ENCODE peak calls at places on chromosomes 12 and 14, in eight cellular contexts. Y is choroid plexus epithelial cell, B is lower leg skin, F is dorsolateral prefrontal cortex, D is Panc1, N is brain microvascular endothelial cell, E is astrocyte of the spinal cord, H is fibroblast of lung. C is an unnamed sample.
A peak's percentile ranks its signal among the peaks of the same experiment; 100 is the strongest.

GRCh38 chr12:76190249-76190648 is 105.8 kb upstream of the NAP1L1 start:
- DNase-seq in H (no peak), B (no peak), N (no peak), E (no peak), F (no peak), D (no peak), Y (no peak), C (no peak)

GRCh38 chr14:92259613-92260357 is 63.2 kb upstream of the SLC24A4 start:
- DNase-seq in E (no peak), N (no peak), F (no peak), D (no peak), H (no peak), B (no peak), Y (no peak), C (no peak)

GRCh38 chr14:101397206-101397605 is 164.1 kb upstream of the DIO3 start:
- DNase-seq in E (no peak), B (no peak), F (no peak), H (no peak), N (no peak), D (no peak), Y (no peak), C (no peak)

GRCh38 chr14:55446127-55446736 is 5.8 kb upstream of the TBPL2 start:
- DNase-seq in H (peak; percentile 81), D (no peak), Y (peak; percentile 89), E (peak; percentile 84), F (no peak), N (peak; percentile 76), B (no peak), C (peak; percentile 65)

GRCh38 chr14:66001356-66001755 is 484.8 kb upstream of the CCDC196 start:
- DNase-seq in E (no peak), H (no peak), F (no peak), D (no peak), N (no peak), Y (no peak), B (no peak), C (no peak)

GRCh38 chr14:90611501-90611900 is 204.7 kb downstream of the TTC7B start:
- DNase-seq in D (no peak), H (no peak), E (no peak), B (no peak), N (no peak), F (no peak), Y (no peak), C (no peak)

GRCh38 chr12:87929346-87929745 is 99.9 kb downstream of the C12orf50 start:
- DNase-seq in B (no peak), Y (no peak), D (no peak), N (no peak), E (no peak), H (no peak), F (no peak), C (no peak)

GRCh38 chr14:94174622-94175402 is 690 bp downstream of the PPP4R4 start:
- DNase-seq in B (peak; percentile 89), N (no peak), F (no peak), D (no peak), H (no peak), Y (no peak), E (no peak), C (peak; percentile 15)

GRCh38 chr12:117279606-117280005 is 81.8 kb downstream of the NOS1 start:
- DNase-seq in N (no peak), Y (no peak), E (no peak), B (no peak), H (no peak), D (no peak), F (no peak), C (no peak)

GRCh38 chr12:131008461-131009270 is 55.0 kb downstream of the ADGRD1 start:
- DNase-seq in D (no peak), Y (no peak), E (no peak), H (no peak), F (no peak), N (no peak), B (no peak), C (no peak)

GRCh38 chr12:39319180-39319579 is 123.7 kb downstream of the KIF21A start:
- DNase-seq in D (no peak), B (no peak), N (no peak), H (no peak), E (no peak), Y (no peak), F (no peak), C (no peak)

GRCh38 chr14:79703209-79703608 is 508.1 kb downstream of the DIO2 start:
- DNase-seq in E (no peak), B (no peak), N (no peak), H (no peak), F (peak; percentile 34), D (no peak), Y (no peak), C (no peak)

GRCh38 chr14:26199599-26200370 is 398.0 kb downstream of the NOVA1 start:
- DNase-seq in Y (peak; percentile 80), D (no peak), H (peak; percentile 49), E (peak; percentile 87), F (no peak), B (no peak), N (no peak), C (peak; percentile 49)

GRCh38 chr12:68140576-68140975 is 19.0 kb downstream of the IFNG start:
- DNase-seq in F (no peak), D (no peak), Y (no peak), B (no peak), E (no peak), H (no peak), N (no peak), C (no peak)

GRCh38 chr12:55515696-55516095 is 23.5 kb downstream of the OR6C68 start:
- DNase-seq in B (no peak), E (no peak), N (no peak), Y (no peak), F (no peak), H (no peak), D (no peak), C (no peak)

GRCh38 chr12:55572168-55572567 is at the start of gene OR2AP1:
- DNase-seq in Y (no peak), B (no peak), D (no peak), F (no peak), E (no peak), N (no peak), H (no peak), C (no peak)

GRCh38 chr12:100721193-100721592 is 73.4 kb upstream of the ANO4 start:
- DNase-seq in F (no peak), Y (no peak), N (no peak), D (no peak), H (no peak), E (no peak), B (no peak), C (no peak)

GRCh38 chr14:56117765-56118610 is at the start of gene PELI2:
- DNase-seq in D (no peak), N (peak; percentile 40), E (peak; percentile 71), F (peak; percentile 61), H (peak; percentile 78), Y (peak; percentile 71), B (peak; percentile 96), C (peak; percentile 68)

GRCh38 chr14:77124345-77125274 is 17.0 kb downstream of the ZDHHC22 start:
- DNase-seq in E (peak; percentile 30), H (peak; percentile 27), F (peak; percentile 66), B (no peak), D (no peak), Y (peak; percentile 44), N (no peak), C (peak; percentile 69)

DNA sequence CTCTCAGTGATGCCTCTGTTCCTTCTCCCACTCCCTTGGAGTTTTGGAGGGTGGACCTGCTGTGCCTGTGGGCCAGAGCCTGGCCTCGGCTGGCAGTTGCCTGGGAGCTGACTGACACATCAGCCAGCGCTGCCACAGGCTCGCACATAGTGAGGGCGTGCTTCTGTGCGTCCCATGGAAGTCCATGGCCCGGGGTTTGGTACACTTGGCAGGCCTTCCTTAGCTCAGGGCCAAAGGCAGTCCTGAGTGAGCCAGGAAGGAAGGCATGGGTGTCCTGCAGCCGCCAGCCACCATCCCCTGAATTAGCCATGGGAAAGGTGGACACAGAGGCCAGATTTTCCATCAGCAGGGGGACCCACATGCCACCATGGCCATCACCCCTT is 1.1 kb upstream of the DEGS2 start:
- DNase-seq in B (no peak), N (no peak), D (no peak), F (no peak), Y (no peak), E (no peak), H (no peak), C (no peak)
- H3K4me3 ChIP-seq in B (no peak overlapping the region), N (no peak overlapping the region), D (no peak overlapping the region), F (no peak overlapping the region), Y (no peak overlapping the region), E (no peak overlapping the region), H (no peak overlapping the region), C (no peak overlapping the region)

GRCh38 chr12:13275366-13275765 is 78.8 kb downstream of the EMP1 start:
- DNase-seq in N (no peak), F (no peak), E (no peak), Y (no peak), H (no peak), B (no peak), D (no peak), C (no peak)
- TF ChIP-seq CTCF in N (no peak), F (no peak), E (no peak), Y (no peak), H (no peak), B (no peak), D (no peak), C (no peak)

GRCh38 chr12:31959701-31960391 is 631 bp downstream of the RESF1 start:
- DNase-seq in H (peak; percentile 70), F (peak; percentile 61), D (peak; percentile 22), B (peak; percentile 92), Y (peak; percentile 60), E (peak; percentile 78), N (peak; percentile 50), C (peak; percentile 48)

GRCh38 chr12:31962076-31962475 is 2.9 kb downstream of the RESF1 start:
- DNase-seq in F (no peak), D (no peak), E (no peak), Y (no peak), N (no peak), B (no peak), H (no peak), C (no peak)

GRCh38 chr12:31959051-31959700 is at the start of gene RESF1:
- DNase-seq in D (peak; percentile 53), E (peak; percentile 89), Y (peak; percentile 87), N (peak; percentile 73), F (peak; percentile 87), B (peak; percentile 97), H (peak; percentile 87), C (peak; percentile 96)

GRCh38 chr12:31958601-31959000 is 614 bp upstream of the RESF1 start:
- DNase-seq in B (no peak), D (no peak), E (no peak), N (no peak), H (no peak), Y (no peak), F (no peak), C (no peak)

DNA sequence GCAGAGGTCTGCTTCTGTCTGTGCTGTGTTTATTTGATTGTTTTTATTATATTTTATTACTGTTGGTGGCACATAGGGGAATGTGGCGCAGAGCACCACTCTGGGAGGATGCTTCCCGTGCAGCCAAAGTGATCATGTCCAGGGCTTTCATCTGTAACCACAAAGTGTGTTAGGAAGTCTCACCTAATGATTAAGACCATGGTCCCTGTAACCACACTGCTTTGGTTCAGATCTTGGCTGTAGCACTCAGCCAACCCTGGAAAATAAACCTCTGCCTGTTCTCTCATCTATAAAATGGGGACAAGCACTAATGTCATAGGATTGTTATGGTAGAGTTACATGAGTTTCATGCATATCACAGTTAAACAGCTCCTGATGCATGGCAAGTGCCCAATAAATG is 1.9 kb downstream of the RESF1 start:
- DNase-seq in B (no peak), F (no peak), D (no peak), N (no peak), H (no peak), E (no peak), Y (no peak), C (no peak)
- H3K4me3 ChIP-seq in B (peak overlapping the region; percentile 75), F (no peak overlapping the region), D (peak overlapping the region; percentile 91), N (peak overlapping the region; percentile 76), H (no peak overlapping the region), E (peak overlapping the region; percentile 74), Y (peak overlapping the region; percentile 82), C (peak overlapping the region; percentile 50)

GRCh38 chr12:102513739-102514138 is 33.4 kb upstream of the IGF1 start:
- DNase-seq in B (no peak), F (no peak), N (no peak), Y (peak; percentile 26), E (no peak), H (no peak), D (no peak), C (no peak)
- TF ChIP-seq CTCF in B (no peak), F (no peak), N (peak; percentile 31), Y (peak; percentile 43), E (no peak), H (no peak), D (no peak), C (peak; percentile 27)

C was measured in foreskin fibroblast.